ENCODE peak calls at places on chromosome 17, in seven cellular contexts. R, X, B, P, J, E and C are unnamed samples.

GRCh38 chr17:7483238-7484066 is 714 bp upstream of the POLR2A start:
- DNase-seq in R (peak), X (peak), B (peak), P (peak), J (peak), E (peak), C (peak)

GRCh38 chr17:1532836-1533602 is 16.6 kb upstream of the INPP5K start:
- DNase-seq in R (no peak), X (no peak), B (no peak), P (peak), J (no peak), E (no peak), C (no peak)

GRCh38 chr17:81419333-81419885 is 24.2 kb downstream of the BAHCC1 start:
- DNase-seq in R (no peak), X (peak), B (peak), P (no peak), J (peak), E (peak), C (peak)

GRCh38 chr17:8223356-8224063 is 13.1 kb upstream of the AURKB start:
- DNase-seq in R (no peak), X (peak), B (peak), P (peak), J (peak), E (peak), C (peak)

GRCh38 chr17:47966079-47966519 is 4.8 kb upstream of the CDK5RAP3 start:
- DNase-seq in R (no peak), X (no peak), B (no peak), P (no peak), J (no peak), E (no peak), C (no peak)

GRCh38 chr17:52824542-52824941 is 666.0 kb upstream of the CA10 start:
- DNase-seq in R (no peak), X (no peak), B (no peak), P (no peak), J (no peak), E (no peak), C (no peak)

GRCh38 chr17:50048988-50049387 is 6.9 kb upstream of the ITGA3 start:
- DNase-seq in R (no peak), X (no peak), B (no peak), P (no peak), J (no peak), E (no peak), C (no peak)

GRCh38 chr17:80119271-80119791 is 17.9 kb downstream of the GAA start:
- DNase-seq in R (no peak), X (no peak), B (no peak), P (no peak), J (no peak), E (no peak), C (no peak)

GRCh38 chr17:80889897-80890550 is 101.6 kb upstream of the CHMP6 start:
- DNase-seq in R (no peak), X (no peak), B (no peak), P (no peak), J (no peak), E (no peak), C (no peak)

GRCh38 chr17:73292031-73292531 is 19.7 kb downstream of the CDC42EP4 start:
- DNase-seq in R (peak), X (peak), B (peak), P (no peak), J (peak), E (peak), C (peak)

GRCh38 chr17:31425646-31426045 is 34.2 kb downstream of the RAB11FIP4 start:
- DNase-seq in R (no peak), X (no peak), B (peak), P (no peak), J (no peak), E (no peak), C (no peak)

GRCh38 chr17:67492824-67493490 is 115.9 kb downstream of the PITPNC1 start:
- DNase-seq in R (no peak), X (no peak), B (no peak), P (no peak), J (no peak), E (no peak), C (no peak)

GRCh38 chr17:15378243-15378642 is 36.8 kb upstream of the TEKT3 start:
- DNase-seq in R (no peak), X (no peak), B (no peak), P (no peak), J (no peak), E (no peak), C (no peak)

GRCh38 chr17:43667506-43668438 is 6.0 kb upstream of the MEOX1 start:
- DNase-seq in R (peak), X (no peak), B (no peak), P (no peak), J (peak), E (no peak), C (peak)

GRCh38 chr17:19753049-19753444 is 4.9 kb upstream of the ALDH3A1 start:
- DNase-seq in R (peak), X (peak), B (peak), P (no peak), J (peak), E (peak), C (peak)

GRCh38 chr17:64499805-64500486 is 3.1 kb upstream of the POLG2 start:
- DNase-seq in R (peak), X (no peak), B (no peak), P (no peak), J (no peak), E (no peak), C (peak)

GRCh38 chr17:39704821-39705551 is 5.1 kb downstream of the ERBB2 start:
- DNase-seq in R (no peak), X (no peak), B (no peak), P (peak), J (no peak), E (no peak), C (no peak)